ENCODE peak calls at places on chromosomes 7 and 10, in four cellular contexts. R, M, U and W are unnamed samples.

GRCh38 chr10:71561003-71561577 is 158.5 kb downstream of the C10orf105 start:
- DNase-seq in R (no peak), U (no peak), M (no peak), W (no peak)

GRCh38 chr7:128909605-128910568 is 622 bp downstream of the KCP start:
- DNase-seq in R (no peak), M (no peak), U (peak; percentile 74), W (no peak)

GRCh38 chr10:75465110-75465509 is 33.7 kb downstream of the LRMDA start:
- DNase-seq in U (no peak), M (no peak), R (no peak), W (no peak)

GRCh38 chr10:67666416-67667043 is 29.5 kb downstream of the CTNNA3 start:
- DNase-seq in U (peak; percentile 50), R (no peak), M (no peak), W (no peak)

GRCh38 chr10:103855424-103855823 is at the start of gene SH3PXD2A:
- DNase-seq in U (peak; percentile 72), R (no peak), M (peak; percentile 57), W (no peak)

GRCh38 chr7:27994639-27995038 is 186.0 kb downstream of the JAZF1 start:
- DNase-seq in R (no peak), U (no peak), M (peak; percentile 45), W (no peak)

GRCh38 chr10:119614686-119615085 is 17.9 kb upstream of the TIAL1 start:
- DNase-seq in U (no peak), M (no peak), R (no peak), W (no peak)

GRCh38 chr10:43734716-43735115 is 86.0 kb upstream of the ZNF32 start:
- DNase-seq in U (no peak), R (no peak), M (no peak), W (no peak)

GRCh38 chr7:38190010-38190409 is 12.0 kb downstream of the STARD3NL start:
- DNase-seq in M (no peak), R (no peak), U (no peak), W (no peak)

GRCh38 chr10:32692174-32692573 is 246.2 kb downstream of the CCDC7 start:
- DNase-seq in M (no peak), R (no peak), U (no peak), W (no peak)

GRCh38 chr7:114689391-114689790 is 232.5 kb upstream of the MDFIC start:
- DNase-seq in U (peak; percentile 40), M (no peak), R (no peak), W (no peak)

GRCh38 chr7:127392182-127392565 is 334 bp downstream of the ZNF800 start:
- DNase-seq in M (peak; percentile 62), U (peak; percentile 68), R (no peak), W (peak; percentile 54)

GRCh38 chr7:123538189-123538714 is 3.9 kb upstream of the IQUB start:
- DNase-seq in U (no peak), M (no peak), R (no peak), W (no peak)

GRCh38 chr10:122446668-122447410 is 7.6 kb upstream of the ARMS2 start:
- DNase-seq in M (no peak), R (no peak), U (peak; percentile 30), W (no peak)

GRCh38 chr10:48215148-48215982 is 59.1 kb downstream of the FRMPD2 start:
- DNase-seq in U (peak; percentile 78), R (no peak), M (peak; percentile 53), W (no peak)

GRCh38 chr10:30373596-30374327 is 24.7 kb upstream of the MTPAP start:
- DNase-seq in R (no peak), M (no peak), U (no peak), W (no peak)

GRCh38 chr7:36155811-36156361 is 2.8 kb downstream of the EEPD1 start:
- DNase-seq in U (peak; percentile 34), R (no peak), M (peak; percentile 47), W (peak; percentile 57)

GRCh38 chr10:14623931-14624330 is 150.8 kb downstream of the FAM107B start:
- DNase-seq in R (no peak), U (no peak), M (no peak), W (no peak)

GRCh38 chr7:5552123-5552522 is 128.5 kb upstream of the TNRC18 start:
- DNase-seq in U (no peak), R (no peak), M (no peak), W (no peak)

GRCh38 chr7:5553298-5553877 is 129.8 kb upstream of the TNRC18 start:
- DNase-seq in M (peak; percentile 78), U (no peak), R (no peak), W (no peak)

GRCh38 chr7:5559586-5559985 is 136.0 kb upstream of the TNRC18 start:
- DNase-seq in R (no peak), U (no peak), M (no peak), W (no peak)

GRCh38 chr7:5554287-5554785 is 130.7 kb upstream of the TNRC18 start:
- DNase-seq in R (no peak), U (no peak), M (no peak), W (no peak)

DNA sequence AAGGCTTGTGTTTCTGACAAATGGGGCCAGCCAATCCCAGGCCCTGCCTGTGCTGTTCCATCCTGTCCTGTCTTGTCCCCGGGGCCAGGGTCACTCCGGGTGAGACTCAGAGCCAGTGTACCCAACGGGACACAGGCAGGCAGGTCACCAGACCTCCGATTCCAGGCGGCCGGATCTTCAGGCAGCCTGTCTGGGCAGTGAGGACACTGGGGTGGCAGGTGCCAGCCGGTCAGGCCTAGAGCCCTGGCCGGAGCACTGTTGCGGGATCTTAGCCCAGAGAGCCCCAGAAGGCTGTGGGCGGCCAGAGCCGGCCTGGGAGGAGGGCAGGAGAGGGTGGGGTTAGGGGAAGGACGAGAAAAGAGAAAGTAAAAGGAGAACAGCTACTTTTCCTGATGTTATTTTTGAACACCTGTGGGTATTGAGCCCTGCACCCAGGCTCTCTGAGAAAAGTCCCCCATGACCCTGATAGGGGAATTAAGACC is 134.3 kb upstream of the TNRC18 start:
- DNase-seq in R (no peak), M (peak; percentile 67), U (no peak), W (peak; percentile 62)
- TF ChIP-seq POLR2AphosphoS5 in R (peak; percentile 62), M (no peak), U (no peak), W (no peak)

GRCh38 chr7:142584765-142585164 is 164.5 kb upstream of the PRSS1 start:
- DNase-seq in M (no peak), U (no peak), R (no peak), W (no peak)

GRCh38 chr7:142590077-142590476 is 159.2 kb upstream of the PRSS1 start:
- DNase-seq in M (no peak), U (no peak), R (no peak), W (no peak)

GRCh38 chr7:142585425-142585824 is 163.8 kb upstream of the PRSS1 start:
- DNase-seq in U (no peak), M (no peak), R (no peak), W (no peak)

GRCh38 chr7:142586611-142587010 is 162.7 kb upstream of the PRSS1 start:
- DNase-seq in U (no peak), R (no peak), M (no peak), W (no peak)

GRCh38 chr7:142587578-142588191 is 161.6 kb upstream of the PRSS1 start:
- DNase-seq in R (no peak), M (no peak), U (peak; percentile 82), W (no peak)
- H3K27me3 ChIP-seq in R (no peaks in the 10 kb centered on the region), M (no peaks in the 10 kb centered on the region), U (no peaks in the 10 kb centered on the region), W (no peaks in the 10 kb centered on the region)

DNA sequence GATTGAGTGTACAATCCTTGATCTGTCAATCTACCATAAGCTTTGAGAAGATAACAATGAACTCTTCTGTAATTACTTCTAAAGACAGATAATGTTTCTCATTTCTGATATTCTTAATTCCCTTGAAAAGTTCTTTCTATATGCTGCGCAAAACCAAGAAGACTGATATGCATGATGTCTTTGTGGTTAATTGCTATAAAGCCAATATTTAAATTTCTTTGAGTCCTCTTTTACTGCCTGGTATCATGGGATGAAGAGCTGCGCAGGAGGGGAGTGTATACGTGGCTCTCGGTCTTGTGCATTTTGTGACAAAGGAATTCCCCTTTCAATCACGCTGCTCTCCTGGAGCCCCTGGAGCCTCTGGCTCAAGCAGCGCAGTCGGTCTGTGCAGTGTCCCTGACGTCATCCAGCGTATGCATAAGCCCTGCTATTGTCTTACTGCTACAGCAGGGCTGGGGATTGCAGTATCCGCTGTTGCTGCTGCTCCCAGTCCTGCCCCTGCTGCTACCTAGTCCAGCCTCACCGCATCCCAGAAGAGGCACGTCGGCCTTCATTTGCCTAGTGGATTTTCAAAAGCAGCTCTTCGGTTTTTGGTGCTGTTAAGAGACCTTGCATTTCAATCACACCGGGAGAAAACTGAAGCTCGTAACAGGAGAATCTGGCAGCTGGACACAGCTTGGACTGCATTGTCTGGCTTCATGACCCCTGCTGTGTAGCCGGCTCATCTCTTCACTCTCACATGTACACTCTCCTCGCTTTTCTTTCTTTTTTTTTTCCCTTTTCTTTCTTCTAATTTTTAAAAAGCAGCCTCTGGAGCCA is 66.7 kb downstream of the ST7 start:
- DNase-seq in R (no peak), M (peak; percentile 37), U (peak; percentile 65), W (no peak)
- TF ChIP-seq POLR2AphosphoS5 in R (peak; percentile 33), M (peak; percentile 79), U (no peak), W (no peak)

GRCh38 chr7:155995183-155995612 is 182.9 kb upstream of the SHH start:
- DNase-seq in M (no peak), U (no peak), R (no peak), W (peak; percentile 20)
- H3K27me3 ChIP-seq in M (peaks cover 30% of the 10 kb centered on the region), U (no peaks in the 10 kb centered on the region), R (no peaks in the 10 kb centered on the region), W (peaks cover 24% of the 10 kb centered on the region)